ENCODE peak calls at places on chromosomes 1 and 21, in seven cellular contexts. One of them, this sample, is unnamed.

GRCh38 chr1:15106608-15107007 is 46.9 kb upstream of the TMEM51 start:
- DNase-seq in ovary: no peak
- DNase-seq in heart left ventricle: no peak
- DNase-seq in IMR-90: no peak
- DNase-seq in Peyer's patch: no peak
- DNase-seq in suprapubic skin: no peak
- DNase-seq in spleen: no peak
- DNase-seq in this sample: peak; percentile 37

GRCh38 chr1:155218854-155219591 is 10.5 kb downstream of the MTX1 start:
- DNase-seq in heart left ventricle: no peak
- DNase-seq in Peyer's patch: no peak
- DNase-seq in spleen: no peak
- DNase-seq in suprapubic skin: no peak
- DNase-seq in IMR-90: peak; percentile 69
- DNase-seq in ovary: no peak
- DNase-seq in this sample: peak; percentile 51

GRCh38 chr1:52167014-52167753 is 25.3 kb downstream of the ZFYVE9 start:
- DNase-seq in heart left ventricle: no peak
- DNase-seq in IMR-90: no peak
- DNase-seq in spleen: no peak
- DNase-seq in suprapubic skin: no peak
- DNase-seq in ovary: no peak
- DNase-seq in Peyer's patch: no peak
- DNase-seq in this sample: no peak

GRCh38 chr1:219120625-219121544 is 52.8 kb upstream of the LYPLAL1 start:
- DNase-seq in ovary: no peak
- DNase-seq in heart left ventricle: peak; percentile 65
- DNase-seq in suprapubic skin: peak; percentile 66
- DNase-seq in Peyer's patch: no peak
- DNase-seq in spleen: no peak
- DNase-seq in IMR-90: peak; percentile 91
- DNase-seq in this sample: no peak

GRCh38 chr1:159781992-159782391 is 1.2 kb downstream of the DUSP23 start:
- DNase-seq in Peyer's patch: no peak
- DNase-seq in ovary: no peak
- DNase-seq in IMR-90: no peak
- DNase-seq in suprapubic skin: no peak
- DNase-seq in spleen: no peak
- DNase-seq in heart left ventricle: no peak
- DNase-seq in this sample: no peak

GRCh38 chr1:42173961-42174715 is 9.6 kb upstream of the GUCA2A start:
- DNase-seq in ovary: no peak
- DNase-seq in IMR-90: peak; percentile 45
- DNase-seq in Peyer's patch: no peak
- DNase-seq in suprapubic skin: no peak
- DNase-seq in spleen: no peak
- DNase-seq in heart left ventricle: no peak
- DNase-seq in this sample: no peak

GRCh38 chr1:1990222-1990621 is 13.4 kb downstream of the CFAP74 start:
- DNase-seq in spleen: no peak
- DNase-seq in Peyer's patch: no peak
- DNase-seq in IMR-90: no peak
- DNase-seq in ovary: peak; percentile 69
- DNase-seq in heart left ventricle: peak; percentile 58
- DNase-seq in suprapubic skin: no peak
- DNase-seq in this sample: no peak

GRCh38 chr1:226696552-226696951 is 42.5 kb downstream of the ITPKB start:
- DNase-seq in heart left ventricle: no peak
- DNase-seq in spleen: no peak
- DNase-seq in suprapubic skin: no peak
- DNase-seq in ovary: no peak
- DNase-seq in Peyer's patch: no peak
- DNase-seq in IMR-90: peak; percentile 36
- DNase-seq in this sample: no peak

GRCh38 chr1:22056921-22057320 is 4.4 kb downstream of the CDC42 start:
- DNase-seq in heart left ventricle: no peak
- DNase-seq in IMR-90: no peak
- DNase-seq in Peyer's patch: no peak
- DNase-seq in spleen: no peak
- DNase-seq in suprapubic skin: peak; percentile 7
- DNase-seq in ovary: no peak
- DNase-seq in this sample: no peak
- TF ChIP-seq POLR2A in heart left ventricle: no peak
- TF ChIP-seq POLR2A in IMR-90: no peak
- TF ChIP-seq POLR2A in Peyer's patch: no peak
- TF ChIP-seq POLR2A in spleen: no peak
- TF ChIP-seq POLR2A in suprapubic skin: no peak
- TF ChIP-seq POLR2A in ovary: no peak
- TF ChIP-seq POLR2A in this sample: no peak

DNA sequence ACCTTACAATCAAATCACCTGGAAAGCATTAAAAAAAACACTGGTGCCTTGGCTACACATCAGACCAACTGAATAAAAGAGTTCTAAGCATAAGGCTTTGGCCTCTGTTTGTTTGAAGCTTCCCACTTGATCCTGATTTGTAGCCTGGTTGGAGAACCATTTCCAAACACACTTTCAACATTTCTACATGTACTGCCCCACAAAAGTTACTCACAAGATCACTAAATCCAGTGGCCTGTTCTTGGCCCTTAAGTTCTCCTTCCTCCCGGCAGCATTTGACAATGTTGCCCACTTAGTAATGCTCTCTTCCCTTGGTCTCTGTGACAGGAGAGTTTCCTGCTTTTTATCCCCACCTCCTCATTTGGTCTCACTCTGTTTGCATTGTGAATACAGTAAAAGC is 11.8 kb downstream of the GAS5 start:
- DNase-seq in Peyer's patch: no peak
- DNase-seq in ovary: no peak
- DNase-seq in spleen: no peak
- DNase-seq in IMR-90: no peak
- DNase-seq in suprapubic skin: no peak
- DNase-seq in heart left ventricle: no peak
- DNase-seq in this sample: no peak
- TF ChIP-seq POLR2A in Peyer's patch: no peak
- TF ChIP-seq POLR2A in ovary: no peak
- TF ChIP-seq POLR2A in spleen: no peak
- TF ChIP-seq POLR2A in IMR-90: no peak
- TF ChIP-seq POLR2A in suprapubic skin: no peak
- TF ChIP-seq POLR2A in heart left ventricle: no peak
- TF ChIP-seq POLR2A in this sample: no peak

GRCh38 chr1:23810818-23811420 is 10.4 kb upstream of the GALE start:
- DNase-seq in heart left ventricle: peak; percentile 40
- DNase-seq in ovary: no peak
- DNase-seq in suprapubic skin: no peak
- DNase-seq in IMR-90: peak; percentile 16
- DNase-seq in spleen: peak; percentile 84
- DNase-seq in Peyer's patch: peak; percentile 64
- DNase-seq in this sample: peak; percentile 85

GRCh38 chr1:23814016-23814415 is 11.2 kb downstream of the HMGCL start:
- DNase-seq in suprapubic skin: no peak
- DNase-seq in heart left ventricle: no peak
- DNase-seq in spleen: no peak
- DNase-seq in ovary: no peak
- DNase-seq in Peyer's patch: no peak
- DNase-seq in IMR-90: peak; percentile 20
- DNase-seq in this sample: no peak

GRCh38 chr1:23805025-23805424 is 4.5 kb upstream of the GALE start:
- DNase-seq in IMR-90: no peak
- DNase-seq in suprapubic skin: no peak
- DNase-seq in Peyer's patch: no peak
- DNase-seq in ovary: no peak
- DNase-seq in spleen: peak; percentile 46
- DNase-seq in heart left ventricle: no peak
- DNase-seq in this sample: no peak

GRCh38 chr1:23807453-23807852 is 6.9 kb upstream of the GALE start:
- DNase-seq in ovary: no peak
- DNase-seq in suprapubic skin: no peak
- DNase-seq in IMR-90: no peak
- DNase-seq in heart left ventricle: no peak
- DNase-seq in spleen: no peak
- DNase-seq in Peyer's patch: no peak
- DNase-seq in this sample: no peak

GRCh38 chr1:23809751-23810171 is 9.2 kb upstream of the GALE start:
- DNase-seq in IMR-90: peak; percentile 51
- DNase-seq in ovary: no peak
- DNase-seq in suprapubic skin: no peak
- DNase-seq in Peyer's patch: peak; percentile 84
- DNase-seq in spleen: peak; percentile 93
- DNase-seq in heart left ventricle: peak; percentile 73
- DNase-seq in this sample: peak; percentile 89
- TF ChIP-seq POLR2A in IMR-90: no peak
- TF ChIP-seq POLR2A in ovary: no peak
- TF ChIP-seq POLR2A in suprapubic skin: no peak
- TF ChIP-seq POLR2A in Peyer's patch: peak; percentile 21
- TF ChIP-seq POLR2A in spleen: no peak
- TF ChIP-seq POLR2A in heart left ventricle: no peak
- TF ChIP-seq POLR2A in this sample: no peak

GRCh38 chr1:240572328-240572727 is 39.6 kb downstream of the GREM2 start:
- DNase-seq in ovary: no peak
- DNase-seq in heart left ventricle: no peak
- DNase-seq in IMR-90: no peak
- DNase-seq in suprapubic skin: no peak
- DNase-seq in spleen: no peak
- DNase-seq in Peyer's patch: no peak
- DNase-seq in this sample: no peak

GRCh38 chr1:240577095-240577494 is 34.9 kb downstream of the GREM2 start:
- DNase-seq in heart left ventricle: no peak
- DNase-seq in suprapubic skin: no peak
- DNase-seq in IMR-90: no peak
- DNase-seq in spleen: no peak
- DNase-seq in ovary: no peak
- DNase-seq in Peyer's patch: no peak
- DNase-seq in this sample: no peak

GRCh38 chr1:240571782-240572181 is 40.2 kb downstream of the GREM2 start:
- DNase-seq in heart left ventricle: no peak
- DNase-seq in suprapubic skin: no peak
- DNase-seq in spleen: no peak
- DNase-seq in IMR-90: no peak
- DNase-seq in ovary: no peak
- DNase-seq in Peyer's patch: no peak
- DNase-seq in this sample: no peak

GRCh38 chr1:240579511-240579910 is 32.4 kb downstream of the GREM2 start:
- DNase-seq in suprapubic skin: no peak
- DNase-seq in ovary: no peak
- DNase-seq in spleen: no peak
- DNase-seq in IMR-90: no peak
- DNase-seq in Peyer's patch: no peak
- DNase-seq in heart left ventricle: no peak
- DNase-seq in this sample: no peak

DNA sequence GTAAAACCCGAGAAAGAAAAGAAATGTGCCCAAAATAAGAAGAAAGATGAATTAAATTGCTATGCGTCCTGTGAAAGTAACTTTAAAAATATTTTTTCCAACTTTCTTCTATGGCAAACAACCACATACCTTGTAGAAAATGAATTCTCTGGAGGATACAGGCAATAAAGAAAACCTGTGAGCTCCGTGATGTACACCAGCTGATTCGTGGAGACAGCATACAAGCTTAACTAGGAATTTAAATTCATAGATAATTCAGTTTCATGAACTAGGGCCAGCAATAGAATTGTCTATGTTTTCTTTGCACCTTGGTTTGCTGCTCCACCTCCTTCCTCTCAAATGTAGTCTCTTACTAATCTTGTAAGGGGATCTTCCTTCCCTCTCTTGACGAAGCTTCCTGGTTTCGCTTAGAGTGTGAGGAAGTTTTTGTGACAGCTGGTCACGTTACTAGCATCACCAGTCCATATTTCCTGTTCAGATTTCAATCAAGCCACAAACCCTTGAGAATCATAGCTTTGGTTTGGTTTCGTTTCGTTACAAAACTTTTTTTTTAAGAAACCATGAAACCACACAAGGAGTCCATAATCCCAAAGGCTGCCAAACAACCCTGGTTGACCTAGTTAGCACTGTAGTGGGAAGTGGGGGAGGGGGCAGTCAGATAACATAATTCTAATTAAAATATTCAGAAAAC is 35.8 kb downstream of the GREM2 start:
- DNase-seq in suprapubic skin: no peak
- DNase-seq in IMR-90: peak; percentile 60
- DNase-seq in Peyer's patch: no peak
- DNase-seq in ovary: no peak
- DNase-seq in heart left ventricle: no peak
- DNase-seq in spleen: no peak
- DNase-seq in this sample: no peak
- TF ChIP-seq POLR2A in suprapubic skin: no peak
- TF ChIP-seq POLR2A in IMR-90: no peak
- TF ChIP-seq POLR2A in Peyer's patch: no peak
- TF ChIP-seq POLR2A in ovary: no peak
- TF ChIP-seq POLR2A in heart left ventricle: no peak
- TF ChIP-seq POLR2A in spleen: no peak
- TF ChIP-seq POLR2A in this sample: no peak

DNA sequence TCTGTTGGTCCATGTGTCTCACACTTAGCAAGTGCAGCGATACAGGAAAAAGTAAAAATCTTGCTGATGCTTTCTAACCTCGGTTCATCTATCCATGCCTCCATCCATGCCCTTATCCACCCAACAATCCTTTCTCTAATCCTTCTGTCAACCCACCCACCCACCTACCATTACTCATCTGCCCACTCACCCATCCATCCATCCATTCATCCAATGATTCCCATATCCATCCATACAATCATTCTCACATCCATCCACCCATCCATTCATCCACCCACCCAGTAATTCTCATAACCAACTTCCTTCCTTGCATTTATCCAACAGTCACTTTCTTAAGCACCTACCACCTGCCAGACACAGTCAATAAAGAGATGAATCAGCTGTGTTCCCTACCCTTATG is 6.1 kb upstream of the IGSF21 start:
- DNase-seq in ovary: no peak
- DNase-seq in Peyer's patch: no peak
- DNase-seq in IMR-90: no peak
- DNase-seq in heart left ventricle: no peak
- DNase-seq in spleen: no peak
- DNase-seq in suprapubic skin: no peak
- DNase-seq in this sample: no peak
- TF ChIP-seq POLR2A in ovary: no peak
- TF ChIP-seq POLR2A in Peyer's patch: no peak
- TF ChIP-seq POLR2A in IMR-90: no peak
- TF ChIP-seq POLR2A in heart left ventricle: no peak
- TF ChIP-seq POLR2A in spleen: no peak
- TF ChIP-seq POLR2A in suprapubic skin: no peak
- TF ChIP-seq POLR2A in this sample: no peak

GRCh38 chr21:20617130-20617529 is 381.1 kb upstream of the NCAM2 start:
- DNase-seq in IMR-90: no peak
- DNase-seq in ovary: no peak
- DNase-seq in suprapubic skin: no peak
- DNase-seq in Peyer's patch: no peak
- DNase-seq in heart left ventricle: no peak
- DNase-seq in spleen: no peak
- DNase-seq in this sample: no peak
- TF ChIP-seq POLR2A in IMR-90: no peak
- TF ChIP-seq POLR2A in ovary: no peak
- TF ChIP-seq POLR2A in suprapubic skin: no peak
- TF ChIP-seq POLR2A in Peyer's patch: no peak
- TF ChIP-seq POLR2A in heart left ventricle: no peak
- TF ChIP-seq POLR2A in spleen: no peak
- TF ChIP-seq POLR2A in this sample: no peak

GRCh38 chr1:150981805-150982712 is at the start of gene ANXA9:
- DNase-seq in Peyer's patch: no peak
- DNase-seq in suprapubic skin: no peak
- DNase-seq in IMR-90: no peak
- DNase-seq in heart left ventricle: no peak
- DNase-seq in spleen: no peak
- DNase-seq in ovary: peak; percentile 49
- DNase-seq in this sample: peak; percentile 55
- TF ChIP-seq POLR2A in Peyer's patch: no peak
- TF ChIP-seq POLR2A in suprapubic skin: no peak
- TF ChIP-seq POLR2A in IMR-90: no peak
- TF ChIP-seq POLR2A in heart left ventricle: no peak
- TF ChIP-seq POLR2A in spleen: no peak
- TF ChIP-seq POLR2A in ovary: no peak
- TF ChIP-seq POLR2A in this sample: no peak

GRCh38 chr1:16145988-16146887 is 9.6 kb downstream of the EPHA2 start:
- DNase-seq in spleen: no peak
- DNase-seq in Peyer's patch: peak; percentile 50
- DNase-seq in suprapubic skin: peak; percentile 88
- DNase-seq in heart left ventricle: peak; percentile 89
- DNase-seq in ovary: peak; percentile 89
- DNase-seq in IMR-90: peak; percentile 92
- DNase-seq in this sample: peak; percentile 57
- TF ChIP-seq POLR2A in spleen: no peak
- TF ChIP-seq POLR2A in Peyer's patch: no peak
- TF ChIP-seq POLR2A in suprapubic skin: no peak
- TF ChIP-seq POLR2A in heart left ventricle: peak; percentile 60
- TF ChIP-seq POLR2A in ovary: peak; percentile 8
- TF ChIP-seq POLR2A in IMR-90: peak; percentile 4
- TF ChIP-seq POLR2A in this sample: no peak